ENCODE peak calls at places on chromosomes 5 and 9, in five cellular contexts. L is prostate gland, X is breast epithelium, H is stomach, T is suprapubic skin. G is an unnamed sample.

GRCh38 chr5:126610163-126610562 is 9.4 kb downstream of the PHAX start:
- DNase-seq in H (no peak), T (no peak), X (no peak), L (no peak), G (no peak)

GRCh38 chr9:135028956-135029355 is 58.5 kb upstream of the OLFM1 start:
- DNase-seq in X (no peak), L (no peak), H (no peak), T (no peak), G (no peak)

GRCh38 chr9:37582548-37583157 is 6.5 kb upstream of the FBXO10 start:
- DNase-seq in L (peak; percentile 19), H (no peak), X (no peak), T (no peak), G (no peak)

GRCh38 chr9:89954229-89954628 is 349.4 kb downstream of the GADD45G start:
- DNase-seq in L (no peak), H (no peak), T (no peak), X (no peak), G (no peak)

GRCh38 chr9:15135167-15135792 is 171.7 kb downstream of the TTC39B start:
- DNase-seq in X (no peak), T (no peak), L (peak; percentile 44), H (peak; percentile 51), G (peak; percentile 19)

GRCh38 chr9:18890372-18890771 is 142.6 kb downstream of the SAXO1 start:
- DNase-seq in L (no peak), T (no peak), H (no peak), X (no peak), G (no peak)

GRCh38 chr9:126763130-126763764 is 41.6 kb upstream of the ZBTB43 start:
- DNase-seq in X (no peak), L (no peak), H (no peak), T (no peak), G (no peak)

GRCh38 chr5:19235101-19235584 is 752.9 kb downstream of the CDH18 start:
- DNase-seq in H (no peak), X (no peak), L (no peak), T (no peak), G (no peak)

GRCh38 chr9:4301302-4301701 is 1.4 kb upstream of the GLIS3 start:
- DNase-seq in H (no peak), T (no peak), L (no peak), X (no peak), G (no peak)

GRCh38 chr9:113590991-113591898 is 127.7 kb downstream of the RGS3 start:
- DNase-seq in X (peak; percentile 90), H (peak; percentile 88), L (peak; percentile 75), T (peak; percentile 90), G (peak; percentile 76)

GRCh38 chr5:428754-429452 is 14.1 kb upstream of the EXOC3 start:
- DNase-seq in T (no peak), H (peak; percentile 20), X (no peak), L (no peak), G (no peak)
- TF ChIP-seq POLR2A in T (no peak), H (no peak), X (no peak), L (no peak), G (no peak)

GRCh38 chr5:116861097-116861496 is 286.5 kb upstream of the SEMA6A start:
- DNase-seq in L (no peak), X (no peak), H (no peak), T (no peak), G (no peak)

GRCh38 chr5:116859666-116860320 is 285.2 kb upstream of the SEMA6A start:
- DNase-seq in X (no peak), L (no peak), H (no peak), T (no peak), G (no peak)

GRCh38 chr5:116861662-116862061 is 287.0 kb upstream of the SEMA6A start:
- DNase-seq in H (no peak), X (no peak), L (no peak), T (no peak), G (no peak)

GRCh38 chr5:116856271-116856670 is 281.6 kb upstream of the SEMA6A start:
- DNase-seq in X (no peak), H (no peak), L (no peak), T (no peak), G (no peak)

GRCh38 chr5:116858705-116859333 is 284.2 kb upstream of the SEMA6A start:
- DNase-seq in L (no peak), T (no peak), H (no peak), X (no peak), G (no peak)
- TF ChIP-seq POLR2AphosphoS5 in L (no peak), T (no peak), H (no peak), X (no peak), G (no peak)

DNA sequence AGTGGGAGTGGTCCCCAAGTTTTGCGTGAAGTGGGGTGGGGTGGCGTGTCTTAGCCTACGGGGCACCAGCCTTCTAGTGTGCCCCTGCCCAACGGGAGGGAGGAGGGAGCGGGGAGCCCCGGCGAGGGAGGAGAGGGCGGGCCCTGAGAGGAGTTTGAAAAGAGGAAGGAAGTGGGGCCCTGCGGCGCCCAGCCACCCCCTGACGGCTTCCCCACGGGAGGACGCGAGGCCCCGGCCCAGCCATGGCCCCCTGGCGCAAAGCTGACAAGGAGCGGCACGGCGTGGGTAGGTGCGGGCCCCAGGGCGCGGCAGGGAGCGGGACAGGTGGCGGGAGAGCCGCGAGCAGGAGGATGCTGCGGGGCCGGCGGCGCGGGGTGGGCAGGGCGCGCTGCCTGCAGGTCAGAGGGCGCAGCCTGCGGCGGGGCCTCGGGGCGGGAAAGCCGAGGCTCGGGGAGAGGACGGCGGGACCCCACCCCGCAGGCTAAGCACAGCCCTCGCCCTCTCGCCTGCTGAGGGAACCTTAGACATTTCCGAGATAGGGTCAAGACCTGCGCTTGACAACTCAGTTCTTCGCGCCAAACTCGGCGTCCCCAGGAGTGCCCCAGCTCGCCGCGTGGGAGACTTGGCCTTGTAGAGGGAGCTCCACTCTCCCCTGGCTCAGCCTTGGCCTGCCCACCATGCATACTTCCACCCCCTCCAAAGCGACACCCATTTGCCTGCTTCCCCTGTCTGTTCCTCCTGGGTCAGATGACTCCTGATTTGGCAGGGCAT is at the start of gene DOCK2:
- DNase-seq in L (no peak), T (no peak), X (no peak), H (peak; percentile 58), G (peak; percentile 78)
- TF ChIP-seq POLR2A in L (no peak), T (no peak), X (no peak), H (no peak), G (peak; percentile 46)

GRCh38 chr5:111968459-111968858 is 211.5 kb upstream of the NREP start:
- DNase-seq in H (no peak), L (no peak), T (no peak), X (no peak), G (no peak)
- TF ChIP-seq POLR2AphosphoS5 in H (no peak), L (no peak), T (no peak), X (no peak), G (no peak)

DNA sequence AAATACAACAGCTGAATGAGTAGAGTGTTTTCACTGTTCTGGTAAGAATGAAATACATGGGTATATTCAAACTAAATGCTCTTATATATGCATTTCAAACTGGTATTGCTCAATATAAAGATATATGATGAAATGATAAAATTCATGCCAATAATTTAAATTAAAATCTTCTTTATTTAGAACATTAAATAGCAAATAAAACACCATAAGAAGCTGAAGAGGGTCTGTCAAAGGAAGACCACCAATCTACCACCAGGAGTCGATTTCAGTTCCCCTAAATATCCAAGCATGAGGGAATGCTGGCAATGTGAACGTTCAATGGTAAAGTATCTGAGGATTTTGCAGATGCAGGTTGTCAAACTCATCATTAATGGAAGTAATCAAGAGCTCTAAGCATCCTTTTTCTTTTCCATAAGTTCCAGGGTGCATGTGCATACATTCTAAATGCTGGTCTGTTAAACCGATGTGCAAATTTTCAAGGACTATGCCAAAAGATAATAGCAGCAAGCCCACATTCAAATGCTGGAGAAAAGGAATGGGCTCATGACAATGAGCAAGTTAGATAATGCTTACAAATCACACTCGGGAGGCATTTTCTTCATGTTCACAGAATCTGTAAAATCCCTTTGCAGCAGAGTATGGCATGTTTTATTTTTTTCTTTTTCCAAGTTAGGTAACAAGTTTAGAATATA is 118.8 kb upstream of the MTAP start:
- DNase-seq in T (no peak), X (no peak), H (no peak), L (no peak), G (no peak)
- TF ChIP-seq POLR2A in T (no peak), X (no peak), H (no peak), L (no peak), G (no peak)